ENCODE peak calls at places on chromosome 18, in seven cellular contexts. One of them, this sample, is unnamed.
A peak's percentile ranks its signal among the peaks of the same experiment; 100 is the strongest.

GRCh38 chr18:9356969-9357368 is 22.4 kb downstream of the TWSG1 start:
- DNase-seq in H4: no peak
- DNase-seq in amygdala: no peak
- DNase-seq in Calu3: no peak
- DNase-seq in activated CD4-positive, alpha-beta T cell treated with anti-CD3 and anti-CD28 coated beads for 48 hours: no peak
- DNase-seq in HFF-Myc: no peak
- DNase-seq in EL: no peak
- DNase-seq in this sample: no peak

GRCh38 chr18:46069524-46069923 is 2.5 kb downstream of the PSTPIP2 start:
- DNase-seq in H4: no peak
- DNase-seq in amygdala: no peak
- DNase-seq in Calu3: no peak
- DNase-seq in activated CD4-positive, alpha-beta T cell treated with anti-CD3 and anti-CD28 coated beads for 48 hours: no peak
- DNase-seq in HFF-Myc: no peak
- DNase-seq in EL: no peak
- DNase-seq in this sample: no peak

GRCh38 chr18:13105059-13105458 is 113.5 kb upstream of the LDLRAD4 start:
- DNase-seq in H4: no peak
- DNase-seq in amygdala: no peak
- DNase-seq in Calu3: no peak
- DNase-seq in activated CD4-positive, alpha-beta T cell treated with anti-CD3 and anti-CD28 coated beads for 48 hours: no peak
- DNase-seq in HFF-Myc: no peak
- DNase-seq in EL: no peak
- DNase-seq in this sample: no peak

GRCh38 chr18:14975431-14975830 is 227.5 kb downstream of the ANKRD30B start:
- DNase-seq in H4: no peak
- DNase-seq in amygdala: no peak
- DNase-seq in Calu3: no peak
- DNase-seq in activated CD4-positive, alpha-beta T cell treated with anti-CD3 and anti-CD28 coated beads for 48 hours: no peak
- DNase-seq in HFF-Myc: no peak
- DNase-seq in EL: no peak
- DNase-seq in this sample: no peak

GRCh38 chr18:2518473-2518872 is 52.8 kb downstream of the METTL4 start:
- DNase-seq in H4: no peak
- DNase-seq in amygdala: no peak
- DNase-seq in Calu3: no peak
- DNase-seq in activated CD4-positive, alpha-beta T cell treated with anti-CD3 and anti-CD28 coated beads for 48 hours: no peak
- DNase-seq in HFF-Myc: no peak
- DNase-seq in EL: no peak
- DNase-seq in this sample: no peak

GRCh38 chr18:47174545-47175116 is 1.5 kb downstream of the IER3IP1 start:
- DNase-seq in H4: no peak
- DNase-seq in amygdala: no peak
- DNase-seq in Calu3: peak; percentile 16
- DNase-seq in activated CD4-positive, alpha-beta T cell treated with anti-CD3 and anti-CD28 coated beads for 48 hours: no peak
- DNase-seq in HFF-Myc: no peak
- DNase-seq in EL: no peak
- DNase-seq in this sample: no peak

GRCh38 chr18:50163505-50163904 is 31.4 kb downstream of the MYO5B start:
- DNase-seq in H4: no peak
- DNase-seq in amygdala: no peak
- DNase-seq in Calu3: no peak
- DNase-seq in activated CD4-positive, alpha-beta T cell treated with anti-CD3 and anti-CD28 coated beads for 48 hours: no peak
- DNase-seq in HFF-Myc: no peak
- DNase-seq in EL: no peak
- DNase-seq in this sample: no peak

GRCh38 chr18:48838921-48839818 is 111.6 kb downstream of the SMAD7 start:
- DNase-seq in H4: peak; percentile 48
- DNase-seq in amygdala: no peak
- DNase-seq in Calu3: no peak
- DNase-seq in activated CD4-positive, alpha-beta T cell treated with anti-CD3 and anti-CD28 coated beads for 48 hours: no peak
- DNase-seq in HFF-Myc: peak; percentile 62
- DNase-seq in EL: peak; percentile 94
- DNase-seq in this sample: no peak

GRCh38 chr18:25503567-25504081 is 151.7 kb upstream of the ZNF521 start:
- DNase-seq in H4: peak; percentile 74
- DNase-seq in amygdala: peak; percentile 47
- DNase-seq in Calu3: no peak
- DNase-seq in activated CD4-positive, alpha-beta T cell treated with anti-CD3 and anti-CD28 coated beads for 48 hours: no peak
- DNase-seq in HFF-Myc: peak; percentile 63
- DNase-seq in EL: peak; percentile 71
- DNase-seq in this sample: no peak

GRCh38 chr18:46939998-46940571 is 22.7 kb downstream of the KATNAL2 start:
- DNase-seq in H4: no peak
- DNase-seq in amygdala: no peak
- DNase-seq in Calu3: no peak
- DNase-seq in activated CD4-positive, alpha-beta T cell treated with anti-CD3 and anti-CD28 coated beads for 48 hours: no peak
- DNase-seq in HFF-Myc: no peak
- DNase-seq in EL: peak; percentile 3
- DNase-seq in this sample: no peak

GRCh38 chr18:32450026-32450681 is 20.5 kb downstream of the GAREM1 start:
- DNase-seq in H4: no peak
- DNase-seq in amygdala: no peak
- DNase-seq in Calu3: no peak
- DNase-seq in activated CD4-positive, alpha-beta T cell treated with anti-CD3 and anti-CD28 coated beads for 48 hours: no peak
- DNase-seq in HFF-Myc: no peak
- DNase-seq in EL: no peak
- DNase-seq in this sample: no peak

GRCh38 chr18:55458456-55459238 is 129.3 kb downstream of the TCF4 start:
- DNase-seq in H4: no peak
- DNase-seq in amygdala: peak; percentile 36
- DNase-seq in Calu3: no peak
- DNase-seq in activated CD4-positive, alpha-beta T cell treated with anti-CD3 and anti-CD28 coated beads for 48 hours: no peak
- DNase-seq in HFF-Myc: no peak
- DNase-seq in EL: no peak
- DNase-seq in this sample: peak; percentile 14

GRCh38 chr18:79197531-79197930 is 128.3 kb downstream of the ATP9B start:
- DNase-seq in H4: no peak
- DNase-seq in amygdala: no peak
- DNase-seq in Calu3: no peak
- DNase-seq in activated CD4-positive, alpha-beta T cell treated with anti-CD3 and anti-CD28 coated beads for 48 hours: no peak
- DNase-seq in HFF-Myc: no peak
- DNase-seq in EL: no peak
- DNase-seq in this sample: no peak

GRCh38 chr18:80246656-80247402 is 485 bp downstream of the PARD6G start:
- DNase-seq in H4: no peak
- DNase-seq in amygdala: no peak
- DNase-seq in Calu3: no peak
- DNase-seq in activated CD4-positive, alpha-beta T cell treated with anti-CD3 and anti-CD28 coated beads for 48 hours: no peak
- DNase-seq in HFF-Myc: no peak
- DNase-seq in EL: peak; percentile 9
- DNase-seq in this sample: no peak

GRCh38 chr18:78309945-78310344 is 669.7 kb upstream of the SALL3 start:
- DNase-seq in H4: no peak
- DNase-seq in amygdala: no peak
- DNase-seq in Calu3: no peak
- DNase-seq in activated CD4-positive, alpha-beta T cell treated with anti-CD3 and anti-CD28 coated beads for 48 hours: no peak
- DNase-seq in HFF-Myc: no peak
- DNase-seq in EL: no peak
- DNase-seq in this sample: no peak

GRCh38 chr18:2536063-2536462 is 35.2 kb downstream of the METTL4 start:
- DNase-seq in H4: no peak
- DNase-seq in amygdala: no peak
- DNase-seq in Calu3: no peak
- DNase-seq in activated CD4-positive, alpha-beta T cell treated with anti-CD3 and anti-CD28 coated beads for 48 hours: no peak
- DNase-seq in HFF-Myc: no peak
- DNase-seq in EL: peak; percentile 26
- DNase-seq in this sample: no peak

GRCh38 chr18:74252032-74252380 is 39.8 kb downstream of the CYB5A start:
- DNase-seq in H4: peak; percentile 20
- DNase-seq in amygdala: no peak
- DNase-seq in Calu3: no peak
- DNase-seq in activated CD4-positive, alpha-beta T cell treated with anti-CD3 and anti-CD28 coated beads for 48 hours: peak; percentile 73
- DNase-seq in HFF-Myc: no peak
- DNase-seq in EL: peak; percentile 44
- DNase-seq in this sample: no peak

GRCh38 chr18:52812834-52813233 is 472.8 kb downstream of the DCC start:
- DNase-seq in H4: no peak
- DNase-seq in amygdala: no peak
- DNase-seq in Calu3: no peak
- DNase-seq in activated CD4-positive, alpha-beta T cell treated with anti-CD3 and anti-CD28 coated beads for 48 hours: no peak
- DNase-seq in HFF-Myc: no peak
- DNase-seq in EL: no peak
- DNase-seq in this sample: no peak

This sample was measured in substantia nigra.